ENCODE peak calls at places on chromosomes 3 and 15, in six cellular contexts. U is activated T-cell treated with anti-CD3 and anti-CD28 coated beads, Interleukin-2, amount 50 U/mL, for 1 hour; X is NCI-H1092 treated with DMSO at 0.1 percent for 48 hours; W is hippocampal formation; G is CD4-positive, alpha-beta memory T cell; P is endothelial cell of umbilical vein. C is an unnamed sample.

GRCh38 chr3:118808743-118809142 is 225.9 kb downstream of the IGSF11 start:
- DNase-seq in U (no peak), X (no peak), W (no peak), G (no peak), P (no peak), C (no peak)

GRCh38 chr3:188092648-188093047 is 61.3 kb upstream of the LPP start:
- DNase-seq in U (no peak), X (no peak), W (no peak), G (no peak), P (no peak), C (no peak)

GRCh38 chr3:86801921-86802320 is 189.0 kb downstream of the VGLL3 start:
- DNase-seq in U (no peak), X (no peak), W (no peak), G (no peak), P (no peak), C (peak)

GRCh38 chr3:181913254-181913653 is 201.5 kb downstream of the SOX2 start:
- DNase-seq in U (no peak), X (no peak), W (no peak), G (no peak), P (no peak), C (no peak)

GRCh38 chr3:122628567-122628966 is 51.1 kb downstream of the PARP15 start:
- DNase-seq in U (no peak), X (no peak), W (no peak), G (no peak), P (peak), C (no peak)

GRCh38 chr3:141051641-141052569 is 758 bp downstream of the SPSB4 start:
- DNase-seq in U (no peak), X (peak), W (no peak), G (no peak), P (no peak), C (peak)

GRCh38 chr3:182303169-182303568 is 490.1 kb upstream of the ATP11B start:
- DNase-seq in U (no peak), X (no peak), W (no peak), G (no peak), P (no peak), C (no peak)

GRCh38 chr3:102979682-102980378 is 545.0 kb downstream of the ZPLD1 start:
- DNase-seq in U (no peak), X (no peak), W (no peak), G (no peak), P (peak), C (peak)

GRCh38 chr15:54187325-54187724 is 209.1 kb downstream of the UNC13C start:
- DNase-seq in U (no peak), X (no peak), W (no peak), G (no peak), P (no peak), C (no peak)

C was measured in A172.